ENCODE peak calls at places on chromosomes 2 and 18, in ten cellular contexts. Q is tibial artery; C is Peyer's patch; K is lung; L is HCT116; P is ascending aorta; Z is cardiac muscle cell; O is CD4-positive, alpha-beta T cell; R is colonic mucosa; V is left ventricle myocardium inferior. U is an unnamed sample. For H3K9me3, the result is how much of the 10 kb centered on the place peaks cover.

GRCh38 chr2:27133905-27134780 is at the start of gene PREB:
- DNase-seq in C (peak), L (peak), K (peak), V (peak), Q (peak), R (peak), Z (peak), O (peak), P (peak), U (peak)

GRCh38 chr18:50143891-50144290 is 51.1 kb downstream of the MYO5B start:
- DNase-seq in K (no peak), C (peak), R (no peak), L (no peak), Q (no peak), P (no peak), V (no peak), O (no peak), Z (no peak), U (no peak)

GRCh38 chr2:63013448-63013847 is 37.2 kb upstream of the OTX1 start:
- DNase-seq in O (no peak), Q (no peak), P (no peak), Z (no peak), V (no peak), K (no peak), R (no peak), L (no peak), C (no peak), U (no peak)

GRCh38 chr2:158969717-158970521 is 1.5 kb downstream of the TANC1 start:
- DNase-seq in L (no peak), Z (peak), P (no peak), V (peak), O (no peak), C (peak), R (peak), Q (peak), K (peak), U (peak)

GRCh38 chr2:215756351-215756731 is 257.0 kb downstream of the MREG start:
- DNase-seq in Z (no peak), C (no peak), Q (no peak), R (no peak), V (no peak), P (no peak), O (no peak), L (no peak), K (no peak), U (no peak)

GRCh38 chr18:76498064-76498463 is 3.0 kb upstream of the ZNF516 start:
- DNase-seq in P (no peak), L (no peak), V (no peak), R (no peak), K (no peak), Q (no peak), Z (no peak), C (no peak), O (no peak), U (no peak)

GRCh38 chr2:88331239-88331638 is 121.3 kb downstream of the FOXI3 start:
- DNase-seq in Q (no peak), C (no peak), O (no peak), K (no peak), P (no peak), V (no peak), R (no peak), L (no peak), Z (no peak), U (no peak)

GRCh38 chr2:147756103-147756502 is 88.7 kb upstream of the ACVR2A start:
- DNase-seq in C (no peak), K (no peak), V (no peak), Q (no peak), L (no peak), R (no peak), P (no peak), O (no peak), Z (no peak), U (no peak)

GRCh38 chr18:15165048-15165447 is 417.1 kb downstream of the ANKRD30B start:
- DNase-seq in P (no peak), C (no peak), K (no peak), Q (no peak), O (no peak), V (no peak), Z (no peak), L (no peak), R (no peak), U (no peak)

GRCh38 chr2:122180972-122181371 is 425.5 kb downstream of the TSN start:
- DNase-seq in L (no peak), O (no peak), P (no peak), V (no peak), C (no peak), R (no peak), Q (no peak), K (no peak), Z (no peak), U (no peak)

GRCh38 chr2:150274108-150274507 is 213.4 kb downstream of the RND3 start:
- DNase-seq in C (no peak), K (no peak), P (no peak), V (no peak), L (no peak), Z (no peak), O (no peak), Q (no peak), R (no peak), U (no peak)

GRCh38 chr2:174787485-174788205 is 23.4 kb upstream of the CHRNA1 start:
- DNase-seq in K (no peak), O (no peak), Z (peak), R (no peak), C (no peak), L (no peak), Q (no peak), P (no peak), V (no peak), U (no peak)

GRCh38 chr2:139885921-139886498 is 1105.8 kb upstream of the NXPH2 start:
- DNase-seq in V (no peak), P (no peak), K (no peak), L (no peak), Q (no peak), R (no peak), C (no peak), Z (no peak), O (no peak), U (no peak)

GRCh38 chr2:8277921-8278571 is 403.8 kb upstream of the ID2 start:
- DNase-seq in C (no peak), Q (no peak), Z (no peak), V (no peak), P (no peak), O (no peak), K (no peak), L (no peak), R (no peak), U (no peak)

GRCh38 chr2:111522231-111522768 is 361.7 kb downstream of the ANAPC1 start:
- DNase-seq in V (no peak), K (no peak), Z (peak), L (no peak), O (no peak), P (no peak), Q (no peak), R (no peak), C (no peak), U (no peak)

GRCh38 chr2:49044680-49045079 is 109.6 kb downstream of the FSHR start:
- DNase-seq in O (no peak), Q (no peak), K (no peak), V (no peak), C (no peak), L (no peak), Z (peak), P (no peak), R (no peak), U (no peak)

GRCh38 chr2:187297806-187298205 is 150.2 kb downstream of the CALCRL start:
- DNase-seq in O (no peak), V (no peak), P (no peak), Z (peak), K (no peak), Q (no peak), C (no peak), R (no peak), L (no peak), U (no peak)

GRCh38 chr2:167212054-167212648 is 323.9 kb downstream of the XIRP2 start:
- DNase-seq in C (no peak), O (no peak), L (peak), K (no peak), P (no peak), Z (peak), R (peak), V (no peak), Q (no peak), U (peak)

GRCh38 chr2:30629866-30630265 is 177.4 kb downstream of the CAPN13 start:
- DNase-seq in C (no peak), Z (peak), L (no peak), K (no peak), R (no peak), O (no peak), V (no peak), P (no peak), Q (no peak), U (no peak)

GRCh38 chr2:171723724-171724683 is 36.7 kb downstream of the DYNC1I2 start:
- DNase-seq in L (no peak), C (no peak), Q (no peak), K (no peak), O (no peak), P (no peak), R (no peak), V (no peak), Z (peak), U (peak)

GRCh38 chr18:34482204-34482603 is 227.9 kb upstream of the DTNA start:
- DNase-seq in L (no peak), Z (no peak), C (no peak), R (no peak), P (no peak), O (no peak), Q (no peak), V (no peak), K (no peak), U (no peak)

GRCh38 chr2:109607766-109608165 is 6.0 kb downstream of the SEPTIN10 start:
- DNase-seq in V (no peak), K (no peak), L (no peak), Z (peak), O (no peak), C (no peak), Q (no peak), P (no peak), R (no peak), U (no peak)

GRCh38 chr2:127051116-127051779 is 55.7 kb downstream of the BIN1 start:
- DNase-seq in P (no peak), L (no peak), V (peak), O (no peak), Q (peak), Z (no peak), K (no peak), R (no peak), C (no peak), U (no peak)

GRCh38 chr2:223247136-223247535 is 195.1 kb downstream of the KCNE4 start:
- DNase-seq in K (no peak), R (no peak), P (no peak), V (no peak), L (peak), Q (no peak), Z (peak), O (no peak), C (no peak), U (no peak)

GRCh38 chr2:170651603-170652002 is 63.5 kb upstream of the SP5 start:
- DNase-seq in P (no peak), R (no peak), C (no peak), O (peak), L (no peak), Q (no peak), K (no peak), V (no peak), Z (no peak), U (no peak)

GRCh38 chr2:237258146-237258545 is 155.8 kb downstream of the COL6A3 start:
- DNase-seq in L (no peak), O (no peak), Z (peak), C (no peak), P (no peak), R (no peak), Q (no peak), K (no peak), V (no peak), U (no peak)
- TF ChIP-seq CTCF in L (peak), O (no peak), Z (peak), C (no peak), P (no peak), R (no peak), Q (no peak), K (no peak), V (no peak), U (no peak)

GRCh38 chr2:77566131-77566530 is 44.0 kb upstream of the LRRTM4 start:
- DNase-seq in P (no peak), O (no peak), R (no peak), C (no peak), K (no peak), V (no peak), Z (no peak), Q (no peak), L (no peak), U (no peak)
- H3K9me3 ChIP-seq in P (under half), O (under half), R (under half), C (under half), K (under half), V (under half), Z (under half), Q (under half), L (under half), U (under half)

GRCh38 chr2:73997813-73998212 is 13.1 kb downstream of the TET3 start:
- DNase-seq in P (no peak), C (no peak), Q (no peak), R (no peak), V (no peak), K (no peak), L (no peak), O (no peak), Z (no peak), U (no peak)

GRCh38 chr2:73998933-73999332 is 14.2 kb downstream of the TET3 start:
- DNase-seq in R (no peak), K (no peak), V (no peak), L (no peak), O (no peak), P (no peak), Z (no peak), C (no peak), Q (no peak), U (no peak)

GRCh38 chr2:73999881-74000597 is 15.3 kb downstream of the TET3 start:
- DNase-seq in K (no peak), C (peak), Z (peak), V (no peak), R (peak), O (no peak), L (no peak), Q (no peak), P (no peak), U (no peak)

GRCh38 chr2:73995810-73996209 is 11.1 kb downstream of the TET3 start:
- DNase-seq in V (no peak), L (no peak), K (no peak), Z (no peak), O (no peak), C (no peak), P (no peak), R (no peak), Q (no peak), U (no peak)

DNA sequence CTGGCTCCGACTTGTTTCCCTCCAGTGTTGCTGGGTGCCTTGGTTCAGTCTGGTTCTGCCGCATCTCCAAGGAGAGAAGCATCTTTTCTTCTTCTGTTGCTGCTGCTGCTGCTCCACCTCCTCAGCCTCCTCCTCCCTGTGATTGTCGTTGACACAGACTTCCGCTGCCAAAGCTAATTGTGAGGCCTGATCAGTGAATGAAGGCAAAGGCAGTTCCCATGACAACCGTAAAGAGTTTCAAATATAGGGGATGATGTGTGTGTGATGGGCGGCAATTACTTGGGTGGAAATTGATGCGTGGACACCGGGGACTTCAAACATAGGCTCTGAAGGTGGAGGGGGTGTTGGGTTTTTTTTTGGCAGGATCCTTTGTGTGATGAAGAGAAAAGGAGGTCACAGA is 13.7 kb downstream of the TET3 start:
- DNase-seq in V (no peak), P (no peak), R (no peak), Q (no peak), Z (no peak), K (no peak), O (peak), C (no peak), L (no peak), U (no peak)
- H3K27ac ChIP-seq in V (no peak), P (no peak), R (no peak), Q (no peak), Z (no peak), K (no peak), O (peak), C (no peak), L (no peak), U (no peak)

GRCh38 chr2:46769809-46770208 is 145.8 kb downstream of the MCFD2 start:
- DNase-seq in C (no peak), Q (no peak), V (no peak), P (no peak), R (no peak), K (no peak), Z (no peak), L (no peak), O (no peak), U (no peak)
- TF ChIP-seq CTCF in C (peak), Q (no peak), V (no peak), P (no peak), R (no peak), K (no peak), Z (no peak), L (peak), O (no peak), U (no peak)

DNA sequence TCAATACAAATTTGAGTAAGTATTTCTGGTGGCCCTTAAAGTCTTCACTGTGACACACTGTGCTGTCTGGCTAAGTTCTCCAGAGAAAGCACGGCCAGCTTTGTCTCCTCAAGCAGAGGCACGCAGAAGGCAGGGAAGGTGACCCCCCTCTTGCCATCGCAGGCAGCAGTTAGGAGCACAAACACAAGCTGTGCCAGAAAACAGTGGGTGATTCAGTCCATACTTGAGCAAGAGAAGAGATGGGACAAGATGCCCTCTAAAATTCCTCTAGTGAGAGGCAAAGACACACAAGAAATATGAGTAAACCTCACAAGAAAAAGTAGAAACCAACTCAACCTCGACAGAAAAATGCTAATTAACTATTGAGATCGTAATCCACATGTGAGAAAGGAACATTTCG is 9.8 kb downstream of the MCEE start:
- DNase-seq in L (no peak), Z (no peak), P (no peak), K (no peak), C (no peak), Q (no peak), V (no peak), O (no peak), R (no peak), U (no peak)
- H3K9me3 ChIP-seq in L (under half), Z (under half), P (under half), K (under half), C (under half), Q (under half), V (under half), O (under half), R (under half), U (under half)

GRCh38 chr2:23385748-23386421 is 906 bp downstream of the KLHL29 start:
- DNase-seq in C (no peak), O (no peak), L (no peak), K (no peak), P (no peak), Z (no peak), R (no peak), Q (no peak), V (peak), U (no peak)
- H3K27ac ChIP-seq in C (peak), O (no peak), L (peak), K (no peak), P (peak), Z (no peak), R (no peak), Q (peak), V (peak), U (peak)

DNA sequence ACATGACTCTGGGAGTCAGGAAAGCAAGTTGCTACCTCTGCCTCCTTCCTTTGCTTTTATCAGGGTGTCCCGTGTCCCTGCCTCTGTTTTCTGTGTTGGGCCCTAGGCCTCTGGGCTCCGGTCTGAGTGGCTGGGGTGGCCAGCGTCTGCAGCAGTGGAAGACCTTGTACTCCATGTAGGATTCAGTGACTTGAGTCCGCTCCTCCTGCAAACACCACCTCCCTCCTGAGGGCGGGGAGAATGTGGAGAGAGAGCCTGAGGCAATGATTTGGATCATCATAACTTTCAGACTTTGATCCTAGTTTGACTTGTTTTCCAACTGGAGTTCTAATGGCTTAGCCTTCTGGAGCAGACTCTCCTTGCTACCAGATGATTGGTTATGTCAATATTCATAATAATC is 30.8 kb downstream of the ATP6V1C2 start:
- DNase-seq in V (no peak), Q (no peak), P (no peak), Z (no peak), K (no peak), C (peak), R (peak), O (no peak), L (no peak), U (no peak)
- TF ChIP-seq CTCF in V (no peak), Q (no peak), P (no peak), Z (no peak), K (no peak), C (no peak), R (no peak), O (no peak), L (no peak), U (no peak)

GRCh38 chr2:89775885-89776284 is 1084.4 kb downstream of the RPIA start:
- DNase-seq in O (no peak), R (no peak), K (no peak), V (no peak), C (no peak), Z (no peak), Q (no peak), L (no peak), P (no peak), U (no peak)
- H3K9me3 ChIP-seq in O (half or more), R (under half), K (half or more), V (half or more), C (under half), Z (half or more), Q (under half), L (half or more), P (half or more), U (half or more)

DNA sequence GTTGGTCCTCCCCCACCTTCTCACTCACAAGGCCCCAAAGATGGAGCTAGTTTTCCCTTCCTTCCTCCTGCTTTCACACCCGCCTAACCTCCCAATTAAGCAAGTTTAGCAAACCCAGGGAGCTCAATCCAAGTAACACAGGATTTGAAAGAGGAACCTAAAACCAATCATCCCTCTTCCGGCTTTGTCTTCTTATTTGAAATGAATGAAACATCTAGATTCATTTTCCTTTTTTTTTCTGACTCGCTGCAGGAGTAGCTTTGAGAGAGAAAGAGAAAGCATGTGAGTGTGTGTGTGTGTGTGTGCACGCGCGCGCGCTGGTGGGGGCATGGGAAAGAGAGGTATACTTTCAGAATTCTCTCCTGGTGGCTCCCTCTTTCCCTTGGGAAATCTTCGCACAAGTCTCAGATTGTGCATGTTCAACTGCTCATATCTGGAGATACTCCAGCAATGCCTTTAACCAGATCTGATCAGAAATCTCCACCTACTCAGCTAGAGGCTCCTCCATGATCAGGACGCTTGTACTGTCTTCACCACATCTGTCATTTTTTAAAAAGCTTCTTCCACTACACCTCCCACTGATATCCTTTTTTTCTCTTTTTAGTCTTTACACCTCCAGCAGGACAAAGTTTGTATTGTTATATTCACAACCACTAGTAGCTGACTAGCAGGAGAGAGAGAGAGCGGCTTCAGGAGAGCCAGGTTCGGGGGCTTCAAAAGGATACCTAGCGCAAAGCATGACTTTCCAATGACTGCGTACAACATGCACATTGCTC is 1.6 kb downstream of the SLC8A1 start:
- DNase-seq in V (peak), C (no peak), K (no peak), P (no peak), L (no peak), Q (no peak), O (no peak), R (no peak), Z (peak), U (no peak)
- H3K27ac ChIP-seq in V (peak), C (peak), K (peak), P (peak), L (no peak), Q (peak), O (no peak), R (peak), Z (peak), U (peak)

U was measured in stomach.